ENCODE peak calls at places on chromosome 21, in four cellular contexts. A is HS-27A, H is neuronal stem cell, M is activated gamma-delta T cell treated with Interleukin-2 at 50 U/mL for 16 hours. N is an unnamed sample.

GRCh38 chr21:24042687-24043086 is 1564.6 kb downstream of the MRPL39 start:
- DNase-seq in H (no peak), M (no peak), A (no peak), N (no peak)

GRCh38 chr21:42844411-42845113 is 34.8 kb downstream of the WDR4 start:
- DNase-seq in H (no peak), A (no peak), M (no peak), N (peak; percentile 5)

GRCh38 chr21:46189213-46189958 is 5.1 kb upstream of the SPATC1L start:
- DNase-seq in H (no peak), A (no peak), M (no peak), N (no peak)

GRCh38 chr21:45615145-45615711 is 28.3 kb upstream of the PCBP3 start:
- DNase-seq in A (no peak), M (peak; percentile 74), H (no peak), N (no peak)

GRCh38 chr21:42532466-42533181 is 19.0 kb downstream of the SLC37A1 start:
- DNase-seq in M (no peak), A (no peak), H (no peak), N (no peak)

GRCh38 chr21:45363921-45364463 is 41.0 kb upstream of the COL18A1 start:
- DNase-seq in M (no peak), H (no peak), A (peak; percentile 98), N (no peak)

GRCh38 chr21:15703932-15704331 is 25.9 kb upstream of the USP25 start:
- DNase-seq in M (no peak), A (no peak), H (no peak), N (no peak)

GRCh38 chr21:45087022-45087823 is 12.8 kb downstream of the ADARB1 start:
- DNase-seq in M (no peak), A (no peak), H (no peak), N (no peak)

GRCh38 chr21:34072145-34073031 is 990 bp upstream of the MRPS6 start:
- DNase-seq in A (no peak), M (peak; percentile 20), H (no peak), N (no peak)

GRCh38 chr21:45147473-45148315 is 73.3 kb downstream of the ADARB1 start:
- DNase-seq in H (no peak), A (no peak), M (no peak), N (no peak)

GRCh38 chr21:34693192-34693810 is 24.5 kb downstream of the CLIC6 start:
- DNase-seq in A (peak; percentile 5), M (peak; percentile 48), H (peak; percentile 45), N (peak; percentile 55)

GRCh38 chr21:43304621-43305335 is 122.2 kb downstream of the SIK1 start:
- DNase-seq in A (no peak), M (no peak), H (no peak), N (no peak)

GRCh38 chr21:33033094-33033951 is 7.6 kb downstream of the OLIG2 start:
- DNase-seq in M (no peak), H (no peak), A (no peak), N (no peak)

GRCh38 chr21:44697811-44698734 is 1.1 kb downstream of the KRTAP10-12 start:
- DNase-seq in M (no peak), H (no peak), A (no peak), N (no peak)

GRCh38 chr21:36627242-36627641 is 71.7 kb upstream of the SIM2 start:
- DNase-seq in H (no peak), A (no peak), M (no peak), N (no peak)

GRCh38 chr21:41360072-41360821 is 1.6 kb upstream of the MX2 start:
- DNase-seq in M (no peak), A (no peak), H (no peak), N (no peak)